ENCODE peak calls at places on chromosomes 3 and 15, in four cellular contexts. One of them, this sample, is unnamed. For H3K36me3, the result is how much of the 10 kb centered on the place peaks cover.

GRCh38 chr15:85792872-85793621 is 1.7 kb downstream of the KLHL25 start:
- DNase-seq in endothelial cell of umbilical vein: no peak
- DNase-seq in cardiac muscle cell: no peak
- DNase-seq in OCI-LY7: no peak
- DNase-seq in this sample: no peak

GRCh38 chr3:39435006-39435748 is 28.7 kb downstream of the RPSA start:
- DNase-seq in endothelial cell of umbilical vein: no peak
- DNase-seq in cardiac muscle cell: no peak
- DNase-seq in OCI-LY7: no peak
- DNase-seq in this sample: no peak

GRCh38 chr15:38481113-38481512 is 27.2 kb downstream of the FAM98B start:
- DNase-seq in OCI-LY7: no peak
- DNase-seq in endothelial cell of umbilical vein: no peak
- DNase-seq in cardiac muscle cell: no peak
- DNase-seq in this sample: no peak

GRCh38 chr3:78338405-78338804 is 1298.5 kb downstream of the ROBO2 start:
- DNase-seq in endothelial cell of umbilical vein: no peak
- DNase-seq in cardiac muscle cell: no peak
- DNase-seq in OCI-LY7: no peak
- DNase-seq in this sample: no peak

GRCh38 chr3:159733194-159733860 is 255.3 kb upstream of the IL12A start:
- DNase-seq in OCI-LY7: no peak
- DNase-seq in cardiac muscle cell: peak
- DNase-seq in endothelial cell of umbilical vein: no peak
- DNase-seq in this sample: no peak

GRCh38 chr3:169556909-169557308 is 106.6 kb downstream of the MECOM start:
- DNase-seq in cardiac muscle cell: no peak
- DNase-seq in endothelial cell of umbilical vein: no peak
- DNase-seq in OCI-LY7: no peak
- DNase-seq in this sample: no peak

GRCh38 chr3:175207361-175207760 is 348.2 kb downstream of the NAALADL2 start:
- DNase-seq in endothelial cell of umbilical vein: peak
- DNase-seq in OCI-LY7: no peak
- DNase-seq in cardiac muscle cell: no peak
- DNase-seq in this sample: no peak

GRCh38 chr3:152193673-152194267 is 75.0 kb upstream of the MBNL1 start:
- DNase-seq in endothelial cell of umbilical vein: no peak
- DNase-seq in cardiac muscle cell: no peak
- DNase-seq in OCI-LY7: peak
- DNase-seq in this sample: no peak

GRCh38 chr3:128253150-128253549 is 99.9 kb downstream of the EEFSEC start:
- DNase-seq in cardiac muscle cell: no peak
- DNase-seq in OCI-LY7: no peak
- DNase-seq in endothelial cell of umbilical vein: no peak
- DNase-seq in this sample: no peak

GRCh38 chr15:81480645-81481053 is 106.6 kb upstream of the TMC3 start:
- DNase-seq in endothelial cell of umbilical vein: peak
- DNase-seq in cardiac muscle cell: peak
- DNase-seq in OCI-LY7: peak
- DNase-seq in this sample: peak

GRCh38 chr3:126827121-126827520 is 123.1 kb downstream of the CHCHD6 start:
- DNase-seq in OCI-LY7: no peak
- DNase-seq in endothelial cell of umbilical vein: no peak
- DNase-seq in cardiac muscle cell: peak
- DNase-seq in this sample: no peak

GRCh38 chr3:113914646-113915045 is 33.2 kb upstream of the ZDHHC23 start:
- DNase-seq in OCI-LY7: no peak
- DNase-seq in endothelial cell of umbilical vein: no peak
- DNase-seq in cardiac muscle cell: peak
- DNase-seq in this sample: no peak

GRCh38 chr3:45010718-45011355 is 15.3 kb upstream of the CLEC3B start:
- DNase-seq in OCI-LY7: no peak
- DNase-seq in cardiac muscle cell: peak
- DNase-seq in endothelial cell of umbilical vein: peak
- DNase-seq in this sample: no peak

GRCh38 chr3:25648107-25648535 is 16.6 kb downstream of the TOP2B start:
- DNase-seq in OCI-LY7: peak
- DNase-seq in endothelial cell of umbilical vein: peak
- DNase-seq in cardiac muscle cell: peak
- DNase-seq in this sample: peak

GRCh38 chr3:14550181-14550580 is 10.0 kb upstream of the GRIP2 start:
- DNase-seq in cardiac muscle cell: no peak
- DNase-seq in endothelial cell of umbilical vein: no peak
- DNase-seq in OCI-LY7: no peak
- DNase-seq in this sample: no peak

GRCh38 chr3:178345944-178346343 is 190.3 kb upstream of the KCNMB2 start:
- DNase-seq in endothelial cell of umbilical vein: no peak
- DNase-seq in OCI-LY7: no peak
- DNase-seq in cardiac muscle cell: no peak
- DNase-seq in this sample: no peak

GRCh38 chr3:10707089-10707983 is 108.7 kb upstream of the SLC6A11 start:
- DNase-seq in OCI-LY7: no peak
- DNase-seq in endothelial cell of umbilical vein: no peak
- DNase-seq in cardiac muscle cell: no peak
- DNase-seq in this sample: no peak

GRCh38 chr15:51536965-51537574 is 85.5 kb downstream of the DMXL2 start:
- DNase-seq in cardiac muscle cell: peak
- DNase-seq in OCI-LY7: peak
- DNase-seq in endothelial cell of umbilical vein: peak
- DNase-seq in this sample: no peak

GRCh38 chr3:186988806-186989205 is 58.5 kb downstream of the ST6GAL1 start:
- DNase-seq in OCI-LY7: peak
- DNase-seq in cardiac muscle cell: no peak
- DNase-seq in endothelial cell of umbilical vein: no peak
- DNase-seq in this sample: no peak

GRCh38 chr3:9600597-9600996 is 47.0 kb upstream of the LHFPL4 start:
- DNase-seq in cardiac muscle cell: peak
- DNase-seq in OCI-LY7: no peak
- DNase-seq in endothelial cell of umbilical vein: no peak
- DNase-seq in this sample: peak

GRCh38 chr15:75736256-75736655 is 23.6 kb upstream of the CSPG4 start:
- DNase-seq in cardiac muscle cell: no peak
- DNase-seq in OCI-LY7: no peak
- DNase-seq in endothelial cell of umbilical vein: no peak
- DNase-seq in this sample: no peak

GRCh38 chr15:72070817-72071447 is 47.0 kb downstream of the MYO9A start:
- DNase-seq in endothelial cell of umbilical vein: no peak
- DNase-seq in cardiac muscle cell: no peak
- DNase-seq in OCI-LY7: peak
- DNase-seq in this sample: no peak

GRCh38 chr3:45790611-45791010 is 5.7 kb downstream of the SLC6A20 start:
- DNase-seq in OCI-LY7: no peak
- DNase-seq in cardiac muscle cell: no peak
- DNase-seq in endothelial cell of umbilical vein: no peak
- DNase-seq in this sample: no peak

GRCh38 chr3:123688241-123688747 is 103.4 kb upstream of the HACD2 start:
- DNase-seq in cardiac muscle cell: peak
- DNase-seq in OCI-LY7: no peak
- DNase-seq in endothelial cell of umbilical vein: peak
- DNase-seq in this sample: no peak

GRCh38 chr15:77528968-77529319 is 103.8 kb downstream of the LINGO1 start:
- DNase-seq in endothelial cell of umbilical vein: no peak
- DNase-seq in OCI-LY7: no peak
- DNase-seq in cardiac muscle cell: no peak
- DNase-seq in this sample: no peak

GRCh38 chr3:108088697-108089096 is 2.1 kb downstream of the CD47 start:
- DNase-seq in endothelial cell of umbilical vein: peak
- DNase-seq in OCI-LY7: peak
- DNase-seq in cardiac muscle cell: peak
- DNase-seq in this sample: no peak

GRCh38 chr3:51538115-51538458 is 432 bp upstream of the RAD54L2 start:
- DNase-seq in cardiac muscle cell: peak
- DNase-seq in OCI-LY7: peak
- DNase-seq in endothelial cell of umbilical vein: no peak
- DNase-seq in this sample: peak

GRCh38 chr3:12194209-12194608 is 35.5 kb upstream of the TIMP4 start:
- DNase-seq in endothelial cell of umbilical vein: peak
- DNase-seq in OCI-LY7: no peak
- DNase-seq in cardiac muscle cell: peak
- DNase-seq in this sample: no peak

GRCh38 chr3:4153771-4154170 is 149.4 kb upstream of the SETMAR start:
- DNase-seq in cardiac muscle cell: no peak
- DNase-seq in OCI-LY7: no peak
- DNase-seq in endothelial cell of umbilical vein: no peak
- DNase-seq in this sample: no peak

GRCh38 chr15:48946088-48946839 is 17.5 kb downstream of the SHC4 start:
- DNase-seq in OCI-LY7: no peak
- DNase-seq in endothelial cell of umbilical vein: peak
- DNase-seq in cardiac muscle cell: peak
- DNase-seq in this sample: no peak

GRCh38 chr15:86337071-86337470 is 257.4 kb downstream of the AGBL1 start:
- DNase-seq in cardiac muscle cell: no peak
- DNase-seq in endothelial cell of umbilical vein: no peak
- DNase-seq in OCI-LY7: no peak
- DNase-seq in this sample: no peak

GRCh38 chr15:59722451-59722850 is 33.3 kb upstream of the BNIP2 start:
- DNase-seq in cardiac muscle cell: no peak
- DNase-seq in endothelial cell of umbilical vein: no peak
- DNase-seq in OCI-LY7: no peak
- DNase-seq in this sample: no peak

GRCh38 chr15:39094116-39094515 is 486.8 kb upstream of the THBS1 start:
- DNase-seq in endothelial cell of umbilical vein: no peak
- DNase-seq in cardiac muscle cell: no peak
- DNase-seq in OCI-LY7: no peak
- DNase-seq in this sample: no peak

GRCh38 chr3:119380697-119381096 is 82.7 kb downstream of the TMEM39A start:
- DNase-seq in OCI-LY7: no peak
- DNase-seq in cardiac muscle cell: peak
- DNase-seq in endothelial cell of umbilical vein: no peak
- DNase-seq in this sample: no peak

GRCh38 chr3:179958759-179959158 is 78.0 kb downstream of the PEX5L start:
- DNase-seq in endothelial cell of umbilical vein: no peak
- DNase-seq in cardiac muscle cell: no peak
- DNase-seq in OCI-LY7: no peak
- DNase-seq in this sample: no peak

GRCh38 chr3:185732782-185733181 is 92.1 kb downstream of the IGF2BP2 start:
- DNase-seq in OCI-LY7: no peak
- DNase-seq in cardiac muscle cell: peak
- DNase-seq in endothelial cell of umbilical vein: peak
- DNase-seq in this sample: no peak

DNA sequence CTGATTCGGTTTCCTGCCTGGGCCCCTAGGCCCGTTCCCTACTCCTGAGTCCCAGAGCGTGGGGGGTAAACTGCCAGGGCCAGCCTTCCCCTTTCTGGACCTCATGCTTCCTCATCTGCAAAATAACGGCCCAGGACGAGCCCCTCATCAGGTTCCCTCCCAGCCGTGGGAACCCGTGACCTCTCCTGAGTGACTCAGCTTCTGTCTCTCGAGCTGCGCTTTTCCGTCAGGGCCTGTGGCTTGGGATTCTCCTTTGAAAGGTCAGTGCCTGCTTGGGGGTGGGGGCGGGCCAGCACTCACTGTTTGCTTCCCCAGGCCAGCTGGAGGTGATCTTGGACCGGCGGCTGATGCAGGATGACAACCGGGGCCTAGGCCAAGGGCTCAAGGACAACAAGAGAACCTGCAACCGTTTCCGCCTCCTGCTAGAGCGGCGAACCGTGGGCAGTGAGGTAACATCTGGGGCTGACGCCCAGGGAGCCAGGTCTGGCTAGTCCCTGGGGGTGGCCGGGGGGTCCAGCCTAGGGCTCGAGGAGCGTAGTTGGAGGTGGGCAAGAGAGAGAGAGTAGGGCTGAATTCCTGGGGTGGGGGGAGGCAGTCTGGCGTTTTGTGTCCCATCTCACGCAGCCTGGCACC is 12.8 kb downstream of the MAN2A2 start:
- DNase-seq in endothelial cell of umbilical vein: no peak
- DNase-seq in cardiac muscle cell: peak
- DNase-seq in OCI-LY7: peak
- DNase-seq in this sample: no peak
- H3K27ac ChIP-seq in endothelial cell of umbilical vein: no peak
- H3K27ac ChIP-seq in cardiac muscle cell: peak
- H3K27ac ChIP-seq in OCI-LY7: peak
- H3K27ac ChIP-seq in this sample: no peak

GRCh38 chr3:53846851-53847155 is 435 bp downstream of the IL17RB start:
- DNase-seq in cardiac muscle cell: no peak
- DNase-seq in OCI-LY7: no peak
- DNase-seq in endothelial cell of umbilical vein: no peak
- DNase-seq in this sample: no peak
- H3K36me3 ChIP-seq in cardiac muscle cell: under half
- H3K36me3 ChIP-seq in OCI-LY7: under half
- H3K36me3 ChIP-seq in endothelial cell of umbilical vein: under half
- H3K36me3 ChIP-seq in this sample: under half

DNA sequence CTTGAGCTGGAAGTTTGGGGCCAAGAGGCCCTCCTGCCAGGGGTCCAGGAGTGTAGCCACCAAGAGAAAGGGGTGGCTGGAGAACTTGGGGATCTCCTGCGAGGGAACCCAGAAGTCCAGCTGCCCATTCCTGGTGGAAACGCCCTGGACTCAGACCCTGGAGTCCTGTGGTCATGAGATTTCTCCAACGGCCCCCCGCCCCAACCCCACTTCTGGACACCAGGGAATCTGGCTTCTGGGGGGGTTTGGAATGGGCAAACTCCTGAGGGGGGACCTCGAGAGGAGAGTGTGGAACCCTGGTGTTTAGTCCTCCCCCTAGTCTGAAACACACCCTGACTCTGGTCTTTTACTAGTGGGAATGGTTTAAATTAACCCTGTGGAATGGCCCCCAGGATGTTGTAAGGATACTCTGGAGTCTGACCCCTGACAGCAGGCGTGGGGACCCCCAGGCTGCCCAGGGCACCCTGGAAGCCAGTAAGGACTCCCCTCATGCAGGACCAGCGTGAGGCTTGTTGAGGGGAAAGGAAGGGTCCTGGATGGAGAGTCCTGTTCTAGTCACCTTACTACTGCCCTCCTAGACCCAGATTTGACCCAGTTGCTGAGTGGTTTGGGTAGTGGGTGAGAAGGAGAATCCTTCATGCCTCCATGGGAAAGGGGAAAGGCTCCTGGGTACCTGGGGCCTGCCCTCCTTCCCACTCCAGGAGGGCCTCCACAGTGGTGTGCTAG is 540 bp downstream of the KLHDC8B start:
- DNase-seq in OCI-LY7: no peak
- DNase-seq in endothelial cell of umbilical vein: no peak
- DNase-seq in cardiac muscle cell: no peak
- DNase-seq in this sample: no peak
- H3K27ac ChIP-seq in OCI-LY7: no peak
- H3K27ac ChIP-seq in endothelial cell of umbilical vein: peak
- H3K27ac ChIP-seq in cardiac muscle cell: peak
- H3K27ac ChIP-seq in this sample: peak

GRCh38 chr15:68188647-68189046 is 16.5 kb downstream of the CALML4 start:
- DNase-seq in OCI-LY7: peak
- DNase-seq in cardiac muscle cell: no peak
- DNase-seq in endothelial cell of umbilical vein: no peak
- DNase-seq in this sample: no peak
- H3K36me3 ChIP-seq in OCI-LY7: half or more
- H3K36me3 ChIP-seq in cardiac muscle cell: under half
- H3K36me3 ChIP-seq in endothelial cell of umbilical vein: under half
- H3K36me3 ChIP-seq in this sample: under half